ENCODE peak calls at places on chromosomes 4 and X, in nine cellular contexts. One of them, this sample, is unnamed.

GRCh38 chrX:24426921-24427746 is 38.0 kb upstream of the PDK3 start:
- DNase-seq in astrocyte of the spinal cord: peak
- DNase-seq in T-helper 17 cell: no peak
- DNase-seq in stimulated activated CD4-positive, alpha-beta T cell treated with anti-CD3 and anti-CD28 coated beads, Interleukin-12 subunit alpha, Interleukin-12 subunit beta, amount 100 ng/mL, for 24 hours: no peak
- DNase-seq in stimulated activated naive B cell treated with anti-CD40 and anti-IgM and Interleukin-4, amounts not matched to agents 10 μg/mL and 1 μg/mL and 100 μg/mL, for 72 hours: no peak
- DNase-seq in activated naive CD4-positive, alpha-beta T cell: no peak
- DNase-seq in AG10803: no peak
- DNase-seq in endothelial cell: no peak
- DNase-seq in NCI-H2081: no peak
- DNase-seq in this sample: no peak

GRCh38 chrX:34873500-34874225 is 68.9 kb upstream of the FAM47B start:
- DNase-seq in astrocyte of the spinal cord: peak
- DNase-seq in activated naive CD4-positive, alpha-beta T cell: no peak
- DNase-seq in T-helper 17 cell: no peak
- DNase-seq in stimulated activated CD4-positive, alpha-beta T cell treated with anti-CD3 and anti-CD28 coated beads, Interleukin-12 subunit alpha, Interleukin-12 subunit beta, amount 100 ng/mL, for 24 hours: no peak
- DNase-seq in endothelial cell: no peak
- DNase-seq in stimulated activated naive B cell treated with anti-CD40 and anti-IgM and Interleukin-4, amounts not matched to agents 10 μg/mL and 1 μg/mL and 100 μg/mL, for 72 hours: no peak
- DNase-seq in AG10803: no peak
- DNase-seq in NCI-H2081: no peak
- DNase-seq in this sample: no peak

GRCh38 chrX:86171366-86171765 is 23.1 kb downstream of the DACH2 start:
- DNase-seq in endothelial cell: peak
- DNase-seq in T-helper 17 cell: no peak
- DNase-seq in astrocyte of the spinal cord: peak
- DNase-seq in AG10803: peak
- DNase-seq in NCI-H2081: peak
- DNase-seq in stimulated activated naive B cell treated with anti-CD40 and anti-IgM and Interleukin-4, amounts not matched to agents 10 μg/mL and 1 μg/mL and 100 μg/mL, for 72 hours: no peak
- DNase-seq in stimulated activated CD4-positive, alpha-beta T cell treated with anti-CD3 and anti-CD28 coated beads, Interleukin-12 subunit alpha, Interleukin-12 subunit beta, amount 100 ng/mL, for 24 hours: no peak
- DNase-seq in activated naive CD4-positive, alpha-beta T cell: no peak
- DNase-seq in this sample: peak

GRCh38 chrX:67624324-67624723 is 80.5 kb downstream of the AR start:
- DNase-seq in astrocyte of the spinal cord: no peak
- DNase-seq in AG10803: no peak
- DNase-seq in NCI-H2081: no peak
- DNase-seq in stimulated activated CD4-positive, alpha-beta T cell treated with anti-CD3 and anti-CD28 coated beads, Interleukin-12 subunit alpha, Interleukin-12 subunit beta, amount 100 ng/mL, for 24 hours: no peak
- DNase-seq in activated naive CD4-positive, alpha-beta T cell: no peak
- DNase-seq in stimulated activated naive B cell treated with anti-CD40 and anti-IgM and Interleukin-4, amounts not matched to agents 10 μg/mL and 1 μg/mL and 100 μg/mL, for 72 hours: no peak
- DNase-seq in endothelial cell: no peak
- DNase-seq in T-helper 17 cell: no peak
- DNase-seq in this sample: no peak

GRCh38 chrX:19604375-19604774 is 89.1 kb upstream of the MAP3K15 start:
- DNase-seq in stimulated activated CD4-positive, alpha-beta T cell treated with anti-CD3 and anti-CD28 coated beads, Interleukin-12 subunit alpha, Interleukin-12 subunit beta, amount 100 ng/mL, for 24 hours: no peak
- DNase-seq in NCI-H2081: no peak
- DNase-seq in T-helper 17 cell: no peak
- DNase-seq in endothelial cell: no peak
- DNase-seq in activated naive CD4-positive, alpha-beta T cell: no peak
- DNase-seq in stimulated activated naive B cell treated with anti-CD40 and anti-IgM and Interleukin-4, amounts not matched to agents 10 μg/mL and 1 μg/mL and 100 μg/mL, for 72 hours: no peak
- DNase-seq in AG10803: no peak
- DNase-seq in astrocyte of the spinal cord: no peak
- DNase-seq in this sample: no peak

GRCh38 chr4:38231626-38232025 is 271.4 kb downstream of the PTTG2 start:
- DNase-seq in T-helper 17 cell: no peak
- DNase-seq in AG10803: no peak
- DNase-seq in stimulated activated naive B cell treated with anti-CD40 and anti-IgM and Interleukin-4, amounts not matched to agents 10 μg/mL and 1 μg/mL and 100 μg/mL, for 72 hours: no peak
- DNase-seq in astrocyte of the spinal cord: no peak
- DNase-seq in activated naive CD4-positive, alpha-beta T cell: no peak
- DNase-seq in NCI-H2081: no peak
- DNase-seq in stimulated activated CD4-positive, alpha-beta T cell treated with anti-CD3 and anti-CD28 coated beads, Interleukin-12 subunit alpha, Interleukin-12 subunit beta, amount 100 ng/mL, for 24 hours: no peak
- DNase-seq in endothelial cell: no peak
- DNase-seq in this sample: no peak

GRCh38 chr4:120939693-120940092 is 17.2 kb upstream of the PRDM5 start:
- DNase-seq in activated naive CD4-positive, alpha-beta T cell: no peak
- DNase-seq in AG10803: no peak
- DNase-seq in endothelial cell: no peak
- DNase-seq in stimulated activated CD4-positive, alpha-beta T cell treated with anti-CD3 and anti-CD28 coated beads, Interleukin-12 subunit alpha, Interleukin-12 subunit beta, amount 100 ng/mL, for 24 hours: no peak
- DNase-seq in T-helper 17 cell: no peak
- DNase-seq in stimulated activated naive B cell treated with anti-CD40 and anti-IgM and Interleukin-4, amounts not matched to agents 10 μg/mL and 1 μg/mL and 100 μg/mL, for 72 hours: no peak
- DNase-seq in NCI-H2081: no peak
- DNase-seq in astrocyte of the spinal cord: no peak
- DNase-seq in this sample: no peak

GRCh38 chr4:7719354-7720174 is 220.1 kb downstream of the AFAP1 start:
- DNase-seq in T-helper 17 cell: peak
- DNase-seq in activated naive CD4-positive, alpha-beta T cell: peak
- DNase-seq in stimulated activated naive B cell treated with anti-CD40 and anti-IgM and Interleukin-4, amounts not matched to agents 10 μg/mL and 1 μg/mL and 100 μg/mL, for 72 hours: peak
- DNase-seq in endothelial cell: peak
- DNase-seq in NCI-H2081: peak
- DNase-seq in stimulated activated CD4-positive, alpha-beta T cell treated with anti-CD3 and anti-CD28 coated beads, Interleukin-12 subunit alpha, Interleukin-12 subunit beta, amount 100 ng/mL, for 24 hours: peak
- DNase-seq in AG10803: peak
- DNase-seq in astrocyte of the spinal cord: peak
- DNase-seq in this sample: no peak

GRCh38 chr4:37953620-37954325 is 6.4 kb upstream of the PTTG2 start:
- DNase-seq in activated naive CD4-positive, alpha-beta T cell: no peak
- DNase-seq in NCI-H2081: no peak
- DNase-seq in astrocyte of the spinal cord: peak
- DNase-seq in stimulated activated naive B cell treated with anti-CD40 and anti-IgM and Interleukin-4, amounts not matched to agents 10 μg/mL and 1 μg/mL and 100 μg/mL, for 72 hours: no peak
- DNase-seq in T-helper 17 cell: no peak
- DNase-seq in AG10803: no peak
- DNase-seq in endothelial cell: no peak
- DNase-seq in stimulated activated CD4-positive, alpha-beta T cell treated with anti-CD3 and anti-CD28 coated beads, Interleukin-12 subunit alpha, Interleukin-12 subunit beta, amount 100 ng/mL, for 24 hours: no peak
- DNase-seq in this sample: no peak